ENCODE peak calls at places on chromosomes 7 and 10, in four cellular contexts. Q, V, R and B are unnamed samples. For H3K4me1, the result is how much of the 10 kb centered on the place peaks cover.

GRCh38 chr10:2949948-2950354 is 117.4 kb upstream of the PFKP start:
- DNase-seq in V (no peak), Q (no peak), R (no peak), B (no peak)

GRCh38 chr10:102951316-102951715 is 33.2 kb downstream of the CNNM2 start:
- DNase-seq in R (no peak), Q (no peak), V (no peak), B (no peak)

GRCh38 chr7:33745934-33746333 is 159.4 kb upstream of the BMPER start:
- DNase-seq in R (no peak), Q (no peak), V (no peak), B (no peak)

GRCh38 chr10:12937527-12937926 is 64.0 kb downstream of the CCDC3 start:
- DNase-seq in V (no peak), Q (no peak), R (no peak), B (no peak)

GRCh38 chr7:151181011-151181431 is 6.0 kb downstream of the ASB10 start:
- DNase-seq in V (no peak), R (no peak), Q (peak), B (peak)

GRCh38 chr10:5609952-5610616 is 56.3 kb downstream of the ASB13 start:
- DNase-seq in V (no peak), Q (peak), R (no peak), B (no peak)

GRCh38 chr7:27156901-27157716 is 634 bp upstream of the HOXA7 start:
- DNase-seq in Q (peak), R (no peak), V (no peak), B (no peak)

GRCh38 chr10:59176241-59177030 is at the start of gene PHYHIPL:
- DNase-seq in Q (peak), V (peak), R (peak), B (no peak)

GRCh38 chr7:27921081-27921836 is 181.3 kb downstream of the TAX1BP1 start:
- DNase-seq in Q (no peak), R (peak), V (peak), B (peak)

GRCh38 chr10:24951201-24952145 is 933 bp downstream of the PRTFDC1 start:
- DNase-seq in Q (no peak), V (peak), R (peak), B (no peak)

GRCh38 chr10:11898372-11899066 is 75.4 kb downstream of the PROSER2 start:
- DNase-seq in R (peak), V (no peak), Q (no peak), B (peak)

GRCh38 chr7:17624379-17624778 is 315.9 kb downstream of the SNX13 start:
- DNase-seq in Q (no peak), R (no peak), V (no peak), B (no peak)

GRCh38 chr10:118017850-118018249 is 28.9 kb downstream of the RAB11FIP2 start:
- DNase-seq in Q (no peak), V (peak), R (peak), B (no peak)

GRCh38 chr10:86651631-86652331 is 2.6 kb upstream of the OPN4 start:
- DNase-seq in Q (no peak), R (no peak), V (no peak), B (no peak)

GRCh38 chr10:89549510-89549909 is 14.1 kb upstream of the SLC16A12 start:
- DNase-seq in V (no peak), R (no peak), Q (no peak), B (no peak)
- H3K27ac ChIP-seq in V (no peak), R (no peak), Q (no peak), B (no peak)

GRCh38 chr10:88069338-88069737 is 205.9 kb downstream of the PTEN start:
- DNase-seq in Q (no peak), V (no peak), R (no peak), B (no peak)

GRCh38 chr10:88066876-88067275 is 203.5 kb downstream of the PTEN start:
- DNase-seq in V (no peak), R (no peak), Q (no peak), B (no peak)

GRCh38 chr10:88071814-88072380 is 208.5 kb downstream of the PTEN start:
- DNase-seq in Q (no peak), V (no peak), R (no peak), B (no peak)

GRCh38 chr10:88073676-88074075 is 210.3 kb downstream of the PTEN start:
- DNase-seq in V (no peak), R (no peak), Q (no peak), B (no peak)

DNA sequence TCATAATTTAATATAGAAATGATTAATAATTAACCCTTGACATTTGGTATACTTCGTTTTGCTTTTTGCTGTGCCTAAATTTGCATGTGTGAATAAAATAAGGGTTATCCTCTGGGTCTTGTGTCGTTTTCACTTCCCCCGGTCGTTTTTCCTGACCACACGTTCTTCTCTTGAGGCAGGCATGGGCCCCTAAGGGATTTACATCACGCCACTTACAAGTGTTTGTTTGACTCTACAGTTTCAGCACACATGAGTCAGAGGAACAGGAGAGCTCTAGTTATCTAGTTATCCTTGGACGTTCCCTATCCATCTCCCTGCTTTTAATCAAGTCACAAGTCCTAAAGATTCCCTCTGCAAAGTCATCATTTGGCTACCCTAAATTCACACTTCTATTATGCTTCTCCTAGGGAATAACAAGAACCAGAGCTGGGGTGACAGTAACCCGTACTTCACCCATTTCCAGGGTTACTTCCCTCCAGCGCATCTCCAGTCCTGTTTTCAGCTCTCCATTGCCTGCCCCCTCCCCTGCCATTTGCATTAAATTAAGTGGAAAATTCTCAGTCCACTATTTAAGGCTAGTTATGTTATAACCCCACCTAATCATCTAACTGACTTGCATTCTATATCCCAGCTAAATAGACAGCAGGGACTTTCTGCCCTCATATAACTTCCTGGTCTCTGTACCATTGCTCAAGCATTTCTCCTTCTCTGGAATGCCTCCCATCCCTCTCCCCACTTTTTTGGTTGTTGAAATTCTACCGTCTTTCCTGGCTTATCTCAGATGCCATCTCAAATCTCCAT is 206.9 kb downstream of the PTEN start:
- DNase-seq in V (no peak), Q (no peak), R (peak), B (no peak)
- H3K4me1 ChIP-seq in V (under half), Q (under half), R (under half), B (under half)

GRCh38 chr7:1045038-1045726 is 836 bp downstream of the GPR146 start:
- DNase-seq in V (no peak), Q (no peak), R (no peak), B (no peak)

GRCh38 chr7:1045727-1046063 is 1.3 kb downstream of the GPR146 start:
- DNase-seq in Q (no peak), R (no peak), V (no peak), B (no peak)

GRCh38 chr7:1042161-1042833 is 2.0 kb upstream of the GPR146 start:
- DNase-seq in Q (peak), R (no peak), V (no peak), B (no peak)

GRCh38 chr7:1044189-1045037 is at the start of gene GPR146:
- DNase-seq in R (peak), V (peak), Q (peak), B (peak)

DNA sequence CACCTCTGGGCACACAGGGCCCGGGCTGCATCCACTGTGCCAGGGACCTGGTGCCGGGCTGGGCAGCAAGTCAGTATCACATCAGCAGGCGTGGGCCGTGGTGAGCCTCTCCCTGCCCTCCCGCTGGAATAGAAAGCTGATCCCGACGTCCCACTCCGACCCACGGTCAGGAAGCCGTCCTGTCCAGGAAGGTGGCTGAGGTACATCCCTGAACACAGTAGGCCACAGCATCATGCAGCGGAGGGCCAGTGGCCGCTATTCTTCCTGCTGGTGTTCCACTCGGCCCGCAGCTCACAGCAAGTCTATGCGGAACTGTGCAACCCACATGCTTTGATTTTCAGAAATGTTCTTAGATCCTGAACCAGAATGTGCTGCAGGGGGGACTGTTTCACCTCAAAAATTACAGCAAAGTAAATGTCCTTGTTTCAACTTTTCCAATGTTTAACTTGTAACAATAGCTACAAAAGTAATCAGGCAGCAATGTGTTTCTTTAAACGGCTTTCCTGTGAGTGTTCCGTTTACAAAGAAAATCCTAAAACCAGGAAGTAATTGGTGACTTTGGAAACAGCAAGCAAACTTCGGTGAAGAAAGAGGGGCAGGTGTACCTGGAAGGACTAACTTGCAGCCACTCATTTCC is 676 bp upstream of the GPR146 start:
- DNase-seq in R (no peak), Q (peak), V (no peak), B (no peak)
- H3K4me3 ChIP-seq in R (no peak), Q (peak), V (peak), B (peak)

DNA sequence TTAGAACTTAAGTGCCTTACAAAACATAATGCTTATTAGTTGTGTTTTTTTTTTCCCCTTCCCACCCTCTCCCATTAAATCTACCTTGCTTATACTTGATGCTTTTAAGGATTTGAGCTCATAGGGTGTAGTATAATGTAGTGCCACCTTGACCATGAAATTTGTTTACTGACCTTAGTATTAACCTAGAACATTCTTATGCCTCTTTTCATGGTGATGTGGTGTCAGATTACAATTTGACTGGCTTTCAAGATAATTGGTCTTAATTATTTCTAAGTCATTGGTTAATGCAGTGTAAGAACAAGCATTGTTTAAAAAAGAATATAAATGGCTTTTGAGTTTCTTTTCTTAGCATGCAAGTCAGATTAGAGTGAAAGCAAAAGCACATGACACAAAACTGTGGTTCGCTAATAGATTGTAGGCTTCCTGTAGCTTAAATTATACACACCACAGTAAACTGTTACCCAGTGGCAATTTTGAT is 61.8 kb downstream of the ADD3 start:
- DNase-seq in Q (no peak), V (no peak), R (no peak), B (no peak)
- H3K27ac ChIP-seq in Q (peak), V (no peak), R (no peak), B (peak)

GRCh38 chr7:92783260-92783911 is 53.0 kb downstream of the CDK6 start:
- DNase-seq in Q (no peak), R (no peak), V (no peak), B (no peak)
- H3K4me1 ChIP-seq in Q (under half), R (under half), V (under half), B (under half)

DNA sequence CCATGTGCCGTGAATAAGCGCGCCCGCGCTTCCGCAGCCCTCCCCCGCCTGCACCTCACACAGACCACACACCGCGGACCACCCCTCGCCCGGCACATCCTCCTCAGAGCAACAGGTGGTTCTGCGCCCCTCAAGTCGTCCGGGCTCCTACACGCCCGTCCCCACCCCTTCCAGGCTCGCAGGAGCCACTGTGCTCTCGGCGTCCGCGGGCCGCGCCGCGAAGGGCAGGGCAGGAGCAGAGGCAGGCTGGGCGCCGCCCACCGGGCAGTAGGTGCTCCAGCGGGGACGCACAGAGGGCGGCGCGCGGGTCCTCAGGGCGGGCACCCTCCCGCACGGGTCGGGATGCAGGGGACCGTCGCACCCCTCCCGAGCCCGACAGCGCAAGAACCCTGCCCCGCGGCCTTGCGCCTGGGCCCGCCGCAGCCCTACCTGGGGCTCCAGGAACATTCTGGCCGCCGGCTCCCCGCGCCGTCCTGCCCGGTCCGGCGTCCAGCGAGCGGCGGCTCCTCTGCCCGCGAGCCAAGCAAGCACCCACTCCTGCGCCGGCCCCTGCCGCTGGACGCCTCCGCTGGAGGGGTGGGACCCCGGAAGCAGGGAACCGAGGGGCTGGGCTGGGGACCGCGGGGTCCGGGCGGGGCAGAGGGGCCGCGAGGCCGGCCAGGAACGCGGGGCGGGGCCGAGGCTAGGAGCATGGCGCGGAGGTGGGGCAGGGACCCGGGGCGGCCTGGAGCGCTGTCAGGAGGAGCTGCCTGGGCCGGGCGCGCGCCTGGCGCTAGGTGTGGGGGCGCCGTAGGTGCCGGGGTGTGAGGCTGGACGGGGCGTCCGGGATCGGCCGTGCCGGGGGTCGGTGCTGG is 37.4 kb downstream of the RASGEF1A start:
- DNase-seq in V (peak), R (no peak), Q (peak), B (no peak)
- H3K4me3 ChIP-seq in V (peak), R (no peak), Q (peak), B (no peak)

GRCh38 chr10:132587175-132587574 is 49.6 kb downstream of the INPP5A start:
- DNase-seq in V (no peak), R (no peak), Q (no peak), B (no peak)
- H3K27ac ChIP-seq in V (no peak), R (no peak), Q (peak), B (no peak)